ENCODE peak calls at places on chromosome 1, in four cellular contexts. M, B, P and G are unnamed samples.

GRCh38 chr1:77281491-77282186 is at the start of gene AK5:
- DNase-seq in M (peak; percentile 35), B (peak; percentile 39), P (peak; percentile 44), G (no peak)

GRCh38 chr1:64361974-64362373 is 108.0 kb upstream of the CACHD1 start:
- DNase-seq in M (no peak), B (no peak), P (no peak), G (no peak)

GRCh38 chr1:226738995-226739695 is at the start of gene ITPKB:
- DNase-seq in M (peak; percentile 52), B (peak; percentile 89), P (peak; percentile 76), G (peak; percentile 94)

GRCh38 chr1:147626739-147627138 is 43.6 kb downstream of the ACP6 start:
- DNase-seq in M (no peak), B (no peak), P (no peak), G (no peak)

GRCh38 chr1:112778136-112778535 is 63.0 kb upstream of the PPM1J start:
- DNase-seq in M (no peak), B (no peak), P (no peak), G (no peak)

GRCh38 chr1:109636201-109636952 is 16.7 kb downstream of the AMPD2 start:
- DNase-seq in M (no peak), B (peak; percentile 75), P (no peak), G (no peak)

GRCh38 chr1:165069829-165070228 is 286.7 kb downstream of the LMX1A start:
- DNase-seq in M (no peak), B (no peak), P (no peak), G (no peak)

GRCh38 chr1:51168266-51168845 is 66.3 kb downstream of the C1orf185 start:
- DNase-seq in M (no peak), B (peak; percentile 37), P (no peak), G (peak; percentile 32)

GRCh38 chr1:217275617-217276398 is 355.1 kb downstream of the GPATCH2 start:
- DNase-seq in M (no peak), B (peak; percentile 82), P (no peak), G (no peak)

GRCh38 chr1:59498640-59499039 is 201.7 kb downstream of the FGGY start:
- DNase-seq in M (no peak), B (peak; percentile 18), P (no peak), G (no peak)

GRCh38 chr1:183432548-183432875 is 14.3 kb upstream of the NMNAT2 start:
- DNase-seq in M (no peak), B (no peak), P (no peak), G (no peak)

GRCh38 chr1:206935491-206936067 is 10.7 kb downstream of the PIGR start:
- DNase-seq in M (no peak), B (peak; percentile 13), P (no peak), G (no peak)

GRCh38 chr1:235160395-235160964 is 570 bp downstream of the RBM34 start:
- DNase-seq in M (no peak), B (peak; percentile 69), P (no peak), G (peak; percentile 74)

GRCh38 chr1:211326140-211326527 is 499 bp upstream of the TRAF5 start:
- DNase-seq in M (no peak), B (no peak), P (no peak), G (no peak)

GRCh38 chr1:200535605-200536004 is 84.9 kb downstream of the KIF14 start:
- DNase-seq in M (no peak), B (no peak), P (no peak), G (peak; percentile 58)

GRCh38 chr1:24949331-24949881 is 19.3 kb upstream of the RUNX3 start:
- DNase-seq in M (no peak), B (peak; percentile 59), P (no peak), G (no peak)

GRCh38 chr1:220374449-220374848 is 102.2 kb upstream of the RAB3GAP2 start:
- DNase-seq in M (no peak), B (no peak), P (no peak), G (no peak)

GRCh38 chr1:31445951-31446350 is 32.9 kb downstream of the SERINC2 start:
- DNase-seq in M (no peak), B (no peak), P (no peak), G (no peak)

GRCh38 chr1:196180847-196181593 is 427.2 kb downstream of the KCNT2 start:
- DNase-seq in M (no peak), B (peak; percentile 98), P (no peak), G (no peak)

GRCh38 chr1:24416666-24417391 is 1.2 kb downstream of the NIPAL3 start:
- DNase-seq in M (peak; percentile 29), B (peak; percentile 84), P (peak; percentile 39), G (peak; percentile 95)

GRCh38 chr1:89739013-89739843 is 81.6 kb upstream of the LRRC8D start:
- DNase-seq in M (no peak), B (peak; percentile 69), P (peak; percentile 55), G (no peak)

GRCh38 chr1:197663178-197663953 is 111.9 kb downstream of the DENND1B start:
- DNase-seq in M (no peak), B (no peak), P (no peak), G (no peak)

GRCh38 chr1:37602750-37603694 is 7.3 kb upstream of the GNL2 start:
- DNase-seq in M (peak; percentile 10), B (peak; percentile 44), P (no peak), G (no peak)

GRCh38 chr1:27145934-27146354 is 9.0 kb downstream of the SLC9A1 start:
- DNase-seq in M (no peak), B (peak; percentile 81), P (no peak), G (no peak)

GRCh38 chr1:180631197-180631765 is 541 bp upstream of the XPR1 start:
- DNase-seq in M (no peak), B (no peak), P (no peak), G (no peak)

GRCh38 chr1:235051521-235051920 is 77.1 kb downstream of the TOMM20 start:
- DNase-seq in M (no peak), B (no peak), P (no peak), G (no peak)

GRCh38 chr1:35187816-35188342 is 5.1 kb downstream of the SFPQ start:
- DNase-seq in M (no peak), B (no peak), P (no peak), G (no peak)

GRCh38 chr1:245229051-245229450 is 74.3 kb downstream of the KIF26B start:
- DNase-seq in M (no peak), B (no peak), P (no peak), G (no peak)

GRCh38 chr1:224357626-224358124 is 996 bp downstream of the CNIH4 start:
- DNase-seq in M (no peak), B (peak; percentile 76), P (no peak), G (no peak)

GRCh38 chr1:23979387-23980005 is 631 bp downstream of the SRSF10 start:
- DNase-seq in M (no peak), B (peak; percentile 37), P (no peak), G (no peak)

DNA sequence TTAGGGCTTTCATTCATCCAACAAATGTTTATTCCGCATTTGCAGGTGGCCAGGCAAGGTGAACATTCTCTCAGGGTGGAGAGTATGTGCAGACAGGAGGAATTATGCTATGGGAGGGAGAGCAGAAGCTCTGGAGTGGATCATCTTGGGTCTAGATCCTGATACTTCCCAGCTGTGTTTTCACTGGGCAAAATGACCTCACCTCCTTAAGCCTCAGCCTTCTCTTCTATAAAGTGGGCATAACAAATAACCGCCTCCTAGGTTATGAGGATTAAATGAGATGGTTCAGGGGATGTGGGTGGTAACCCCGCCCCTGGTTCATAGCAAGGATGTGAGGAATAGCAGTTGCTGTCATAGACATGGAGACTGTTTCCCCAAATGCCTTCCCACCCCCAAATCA is 1.7 kb upstream of the TMEM51 start:
- DNase-seq in M (no peak), B (no peak), P (no peak), G (no peak)
- H3K4me3 ChIP-seq in M (no peak overlapping the region), B (no peak overlapping the region), P (peak overlapping the region; percentile 80), G (no peak overlapping the region)

GRCh38 chr1:1780598-1781525 is 2.6 kb upstream of the NADK start:
- DNase-seq in M (no peak), B (no peak), P (no peak), G (no peak)
- H3K4me3 ChIP-seq in M (peak overlapping the region; percentile 38), B (no peak overlapping the region), P (peak overlapping the region; percentile 97), G (peak overlapping the region; percentile 27)

DNA sequence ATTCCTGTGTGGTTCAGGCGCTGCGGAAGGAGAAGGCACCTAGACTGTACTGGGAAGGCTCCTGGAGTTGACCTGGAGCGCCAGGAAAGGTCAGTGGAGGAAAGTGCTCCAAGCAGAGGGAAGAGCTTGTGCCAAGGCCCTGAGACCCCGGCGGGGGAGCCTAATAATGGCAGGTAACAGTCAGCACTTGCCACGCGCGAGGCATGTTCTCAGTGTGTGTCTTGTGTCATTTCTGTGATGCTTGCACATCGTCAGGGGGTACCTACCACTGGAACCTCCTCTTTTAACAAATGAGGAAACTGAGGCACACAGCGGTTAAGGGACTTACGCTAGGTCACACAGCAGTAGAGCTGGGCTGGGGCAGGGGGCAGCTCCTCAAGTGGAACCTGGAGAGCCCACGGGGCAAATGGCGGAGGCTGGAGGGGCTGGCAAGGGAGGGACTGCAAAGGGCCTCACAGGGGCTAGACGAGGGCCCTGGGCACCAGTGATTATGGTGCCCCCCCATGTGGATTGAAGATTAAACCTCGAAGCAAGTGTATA is 976 bp upstream of the BMP8B start:
- DNase-seq in M (no peak), B (no peak), P (no peak), G (no peak)
- H3K4me3 ChIP-seq in M (peak overlapping the region; percentile 45), B (no peak overlapping the region), P (peak overlapping the region; percentile 62), G (peak overlapping the region; percentile 41)

GRCh38 chr1:42730002-42730401 is 10.0 kb downstream of the CLDN19 start:
- DNase-seq in M (no peak), B (no peak), P (no peak), G (no peak)
- H3K4me3 ChIP-seq in M (no peak overlapping the region), B (no peak overlapping the region), P (no peak overlapping the region), G (no peak overlapping the region)